ENCODE peak calls at places on chromosomes 13 and 19, in nine cellular contexts. M, A, Z, T, U, V, K, N and G are unnamed samples.

GRCh38 chr19:18745012-18745735 is 45.9 kb downstream of the COMP start:
- ATAC-seq in T (no peak), U (no peak), K (no peak), M (peak; percentile 15), Z (no peak), N (peak; percentile 19), A (no peak), V (no peak), G (no peak)

GRCh38 chr13:112679932-112680677 is 9.7 kb upstream of the ATP11A start:
- ATAC-seq in U (no peak), M (no peak), V (no peak), K (no peak), A (no peak), Z (peak; percentile 68), N (no peak), T (peak; percentile 70), G (no peak)

GRCh38 chr13:101327844-101328243 is 88.5 kb downstream of the NALCN start:
- ATAC-seq in N (no peak), M (no peak), A (no peak), K (no peak), V (no peak), T (no peak), U (no peak), Z (no peak), G (no peak)

GRCh38 chr19:46270521-46271256 is 26.2 kb upstream of the HIF3A start:
- ATAC-seq in V (no peak), Z (no peak), M (no peak), N (no peak), T (no peak), K (peak; percentile 30), U (no peak), A (no peak), G (no peak)

GRCh38 chr19:48230555-48231129 is 25.1 kb downstream of the CARD8 start:
- ATAC-seq in N (peak; percentile 13), A (peak; percentile 33), K (no peak), T (no peak), U (no peak), M (no peak), V (no peak), Z (no peak), G (no peak)

GRCh38 chr13:98284677-98285076 is 107.6 kb upstream of the RNF113B start:
- ATAC-seq in V (peak; percentile 72), Z (no peak), T (no peak), A (no peak), U (no peak), M (no peak), N (no peak), K (no peak), G (no peak)

GRCh38 chr13:98511435-98511834 is 65.5 kb downstream of the STK24 start:
- ATAC-seq in N (no peak), V (no peak), A (no peak), M (no peak), K (peak; percentile 22), T (no peak), Z (no peak), U (peak; percentile 44), G (no peak)

GRCh38 chr13:99414048-99414995 is 87.0 kb upstream of the TM9SF2 start:
- ATAC-seq in K (no peak), N (no peak), T (no peak), U (no peak), A (no peak), Z (no peak), M (no peak), V (no peak), G (no peak)

GRCh38 chr19:3459322-3459881 is 20.9 kb downstream of the SMIM24 start:
- ATAC-seq in K (peak; percentile 23), N (peak; percentile 68), V (peak; percentile 86), A (peak; percentile 39), M (peak; percentile 37), U (no peak), T (peak; percentile 87), Z (peak; percentile 87), G (peak; percentile 91)

GRCh38 chr19:12939292-12939606 is 840 bp downstream of the CALR start:
- ATAC-seq in U (no peak), N (no peak), V (no peak), Z (no peak), K (peak; percentile 1), A (no peak), M (no peak), T (no peak), G (no peak)

GRCh38 chr19:56132316-56132822 is 8.7 kb upstream of the ZNF444 start:
- ATAC-seq in M (no peak), K (no peak), A (no peak), U (no peak), N (peak; percentile 49), V (no peak), Z (peak; percentile 85), T (peak; percentile 92), G (peak; percentile 79)

GRCh38 chr19:56508282-56508778 is 675 bp downstream of the ZNF471 start:
- ATAC-seq in N (no peak), Z (no peak), M (no peak), A (no peak), K (no peak), T (no peak), U (peak; percentile 45), V (no peak), G (no peak)

GRCh38 chr19:4557186-4557970 is 2.1 kb downstream of the SEMA6B start:
- ATAC-seq in Z (no peak), U (peak; percentile 25), V (no peak), K (peak; percentile 62), T (peak; percentile 5), A (no peak), M (peak; percentile 44), N (peak; percentile 6), G (no peak)

GRCh38 chr19:2537544-2537943 is 61.6 kb downstream of the GADD45B start:
- ATAC-seq in M (no peak), V (no peak), K (no peak), U (no peak), T (no peak), A (peak; percentile 66), Z (peak; percentile 47), N (no peak), G (no peak)

GRCh38 chr19:18231775-18232174 is 5.5 kb upstream of the PDE4C start:
- ATAC-seq in A (peak; percentile 55), N (no peak), T (no peak), K (no peak), M (no peak), V (no peak), Z (no peak), U (no peak), G (no peak)

GRCh38 chr19:18156841-18157464 is 4.0 kb downstream of the PIK3R2 start:
- ATAC-seq in A (no peak), K (no peak), U (no peak), N (no peak), T (peak; percentile 24), M (peak; percentile 30), V (peak; percentile 47), Z (peak; percentile 22), G (peak; percentile 17)

GRCh38 chr13:114259974-114260373 is 21.4 kb upstream of the UPF3A start:
- ATAC-seq in K (peak; percentile 67), U (no peak), Z (no peak), T (no peak), M (no peak), V (peak; percentile 78), N (peak; percentile 35), A (no peak), G (no peak)

GRCh38 chr19:5804516-5805464 is at the start of gene NRTN:
- ATAC-seq in M (no peak), A (peak; percentile 28), V (peak; percentile 78), U (peak; percentile 26), K (peak; percentile 44), T (peak; percentile 71), N (no peak), Z (peak; percentile 53), G (peak; percentile 48)

DNA sequence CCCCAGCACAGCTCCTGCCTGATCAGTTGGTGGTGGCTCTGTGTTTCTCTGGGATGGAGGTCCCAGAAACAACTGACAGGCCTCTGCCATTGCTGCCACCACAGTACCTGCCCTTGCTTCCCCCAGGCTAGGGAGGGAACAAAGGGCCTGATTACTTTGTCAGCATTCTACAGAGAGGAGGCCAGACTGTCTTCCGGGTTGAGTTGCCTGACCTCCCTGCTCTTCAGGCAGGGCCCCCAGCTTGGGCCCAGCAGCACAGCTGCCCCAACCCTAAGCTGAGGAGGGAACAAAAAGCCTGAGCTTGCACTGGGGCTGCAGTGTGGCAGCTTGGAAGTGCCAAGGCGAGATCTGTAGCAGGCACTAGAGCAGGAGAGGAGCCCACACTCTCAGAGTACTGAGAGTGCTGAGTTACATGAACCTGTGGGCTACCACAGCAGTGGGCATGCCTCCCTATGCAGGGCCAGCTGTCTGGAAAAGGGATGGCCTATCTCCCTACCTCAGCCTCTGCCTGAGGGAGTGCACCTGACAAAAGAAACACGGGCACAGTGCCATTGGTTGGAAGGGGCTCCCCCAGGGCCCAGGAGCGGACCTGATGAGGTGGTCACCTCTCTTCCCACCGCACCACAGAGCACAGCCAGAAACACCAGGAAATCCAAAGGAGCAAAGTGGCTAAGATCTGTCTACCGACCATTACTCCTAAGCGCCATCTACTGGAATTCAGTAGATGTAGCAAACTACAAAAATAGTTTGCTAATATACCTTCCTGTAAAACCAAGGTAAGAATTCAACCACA is 24.4 kb downstream of the SLC25A15 start:
- ATAC-seq in N (no peak), T (peak; percentile 81), A (peak; percentile 73), K (peak; percentile 77), Z (peak; percentile 88), U (peak; percentile 79), V (peak; percentile 91), M (no peak), G (no peak)
- H3K4me3 ChIP-seq in N (no peak overlapping the region), T (no peak overlapping the region), A (no peak overlapping the region), K (no peak overlapping the region), Z (no peak overlapping the region), U (no peak overlapping the region), V (no peak overlapping the region), M (no peak overlapping the region), G (no peak overlapping the region)

GRCh38 chr19:28829762-28830161 is 383.2 kb downstream of the UQCRFS1 start:
- ATAC-seq in M (no peak), V (no peak), N (no peak), A (no peak), T (no peak), K (no peak), Z (no peak), U (no peak), G (no peak)
- H3K4me3 ChIP-seq in M (no peak overlapping the region), V (no peak overlapping the region), N (no peak overlapping the region), A (no peak overlapping the region), T (no peak overlapping the region), K (no peak overlapping the region), Z (no peak overlapping the region), U (no peak overlapping the region), G (no peak overlapping the region)

GRCh38 chr19:8635422-8635821 is 5.0 kb downstream of the NFILZ start:
- ATAC-seq in T (no peak), V (no peak), A (no peak), K (no peak), N (no peak), U (peak; percentile 37), M (no peak), Z (no peak), G (no peak)
- H3K4me3 ChIP-seq in T (no peak overlapping the region), V (no peak overlapping the region), A (no peak overlapping the region), K (no peak overlapping the region), N (no peak overlapping the region), U (no peak overlapping the region), M (no peak overlapping the region), Z (no peak overlapping the region), G (no peak overlapping the region)

DNA sequence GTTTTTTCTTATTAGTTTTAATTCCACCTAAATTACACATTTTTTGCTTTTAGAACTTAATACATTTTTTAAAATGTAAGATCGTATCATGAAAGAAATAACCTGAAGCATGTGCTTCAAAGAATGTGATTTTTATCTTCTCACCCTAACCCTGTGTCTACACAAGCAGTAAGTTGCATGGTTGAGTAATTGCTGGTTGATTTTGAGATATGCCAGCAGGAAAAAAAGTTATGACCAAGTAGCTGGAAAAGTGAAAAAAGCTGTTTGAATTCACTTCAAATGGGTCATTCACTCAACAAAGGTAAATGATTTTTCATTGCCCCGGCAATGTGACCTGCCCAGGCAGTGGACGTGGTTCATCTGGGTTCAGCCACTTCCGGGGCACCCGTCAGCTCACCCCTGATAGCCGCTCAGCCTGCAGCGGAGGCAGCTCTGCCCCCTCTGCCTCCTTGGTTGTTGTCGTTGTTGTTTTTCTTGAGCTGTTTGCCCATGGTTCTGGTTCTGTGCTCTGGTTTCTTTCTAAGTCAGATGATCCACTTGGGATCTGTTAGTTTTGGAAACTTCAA is 18.4 kb downstream of the TNFRSF19 start:
- ATAC-seq in M (no peak), A (no peak), V (no peak), Z (no peak), N (no peak), K (no peak), T (no peak), U (no peak), G (no peak)
- H3K4me3 ChIP-seq in M (no peak overlapping the region), A (no peak overlapping the region), V (no peak overlapping the region), Z (no peak overlapping the region), N (no peak overlapping the region), K (no peak overlapping the region), T (no peak overlapping the region), U (no peak overlapping the region), G (no peak overlapping the region)